ENCODE peak calls at places on chromosomes 7 and 10, in five cellular contexts. One of them, this sample, is unnamed.

GRCh38 chr10:96513686-96514551 is at the start of gene TLL2:
- DNase-seq in lower leg skin: peak; percentile 94
- DNase-seq in heart left ventricle: peak; percentile 89
- DNase-seq in adrenal gland: peak; percentile 91
- DNase-seq in tibial nerve: peak; percentile 63
- DNase-seq in this sample: peak; percentile 86

GRCh38 chr7:17599733-17600685 is 301.6 kb downstream of the AHR start:
- DNase-seq in lower leg skin: no peak
- DNase-seq in heart left ventricle: no peak
- DNase-seq in adrenal gland: no peak
- DNase-seq in tibial nerve: no peak
- DNase-seq in this sample: no peak

GRCh38 chr7:137146552-137146961 is 197.0 kb downstream of the PTN start:
- DNase-seq in lower leg skin: no peak
- DNase-seq in heart left ventricle: no peak
- DNase-seq in adrenal gland: no peak
- DNase-seq in tibial nerve: no peak
- DNase-seq in this sample: no peak

GRCh38 chr10:20059084-20059835 is 243.0 kb downstream of the PLXDC2 start:
- DNase-seq in lower leg skin: no peak
- DNase-seq in heart left ventricle: no peak
- DNase-seq in adrenal gland: peak; percentile 15
- DNase-seq in tibial nerve: no peak
- DNase-seq in this sample: no peak

GRCh38 chr7:76011437-76011836 is 17.0 kb upstream of the TMEM120A start:
- DNase-seq in lower leg skin: no peak
- DNase-seq in heart left ventricle: peak; percentile 64
- DNase-seq in adrenal gland: no peak
- DNase-seq in tibial nerve: no peak
- DNase-seq in this sample: no peak

GRCh38 chr7:65804887-65805286 is 68.0 kb upstream of the VKORC1L1 start:
- DNase-seq in lower leg skin: peak; percentile 25
- DNase-seq in heart left ventricle: no peak
- DNase-seq in adrenal gland: no peak
- DNase-seq in tibial nerve: no peak
- DNase-seq in this sample: no peak

GRCh38 chr7:78863248-78863647 is 590.2 kb downstream of the MAGI2 start:
- DNase-seq in lower leg skin: no peak
- DNase-seq in heart left ventricle: no peak
- DNase-seq in adrenal gland: no peak
- DNase-seq in tibial nerve: no peak
- DNase-seq in this sample: no peak

GRCh38 chr10:71232089-71232998 is 20.0 kb downstream of the UNC5B start:
- DNase-seq in lower leg skin: peak; percentile 92
- DNase-seq in heart left ventricle: peak; percentile 85
- DNase-seq in adrenal gland: peak; percentile 90
- DNase-seq in tibial nerve: no peak
- DNase-seq in this sample: no peak

GRCh38 chr7:15016726-15017125 is 114.2 kb upstream of the DGKB start:
- DNase-seq in lower leg skin: no peak
- DNase-seq in heart left ventricle: no peak
- DNase-seq in adrenal gland: no peak
- DNase-seq in tibial nerve: no peak
- DNase-seq in this sample: no peak

GRCh38 chr10:129517680-129518057 is 50.6 kb downstream of the MGMT start:
- DNase-seq in lower leg skin: peak; percentile 72
- DNase-seq in heart left ventricle: no peak
- DNase-seq in adrenal gland: no peak
- DNase-seq in tibial nerve: no peak
- DNase-seq in this sample: no peak

GRCh38 chr10:124573726-124574455 is 112.3 kb downstream of the LHPP start:
- DNase-seq in lower leg skin: no peak
- DNase-seq in heart left ventricle: no peak
- DNase-seq in adrenal gland: no peak
- DNase-seq in tibial nerve: no peak
- DNase-seq in this sample: no peak

GRCh38 chr7:69742237-69742636 is 144.0 kb downstream of the AUTS2 start:
- DNase-seq in lower leg skin: no peak
- DNase-seq in heart left ventricle: no peak
- DNase-seq in adrenal gland: no peak
- DNase-seq in tibial nerve: no peak
- DNase-seq in this sample: no peak

GRCh38 chr10:16259726-16260125 is 177.1 kb upstream of the PTER start:
- DNase-seq in lower leg skin: no peak
- DNase-seq in heart left ventricle: no peak
- DNase-seq in adrenal gland: no peak
- DNase-seq in tibial nerve: no peak
- DNase-seq in this sample: no peak

GRCh38 chr10:7133270-7133669 is 277.6 kb downstream of the SFMBT2 start:
- DNase-seq in lower leg skin: no peak
- DNase-seq in heart left ventricle: no peak
- DNase-seq in adrenal gland: no peak
- DNase-seq in tibial nerve: no peak
- DNase-seq in this sample: no peak

GRCh38 chr7:50653997-50654425 is 88.8 kb upstream of the DDC start:
- DNase-seq in lower leg skin: peak; percentile 92
- DNase-seq in heart left ventricle: peak; percentile 66
- DNase-seq in adrenal gland: peak; percentile 48
- DNase-seq in tibial nerve: no peak
- DNase-seq in this sample: no peak

GRCh38 chr7:100127866-100128601 is 1.3 kb downstream of the MBLAC1 start:
- DNase-seq in lower leg skin: no peak
- DNase-seq in heart left ventricle: no peak
- DNase-seq in adrenal gland: no peak
- DNase-seq in tibial nerve: no peak
- DNase-seq in this sample: peak; percentile 65

GRCh38 chr7:150357277-150357676 is 11.3 kb upstream of the REPIN1 start:
- DNase-seq in lower leg skin: no peak
- DNase-seq in heart left ventricle: no peak
- DNase-seq in adrenal gland: no peak
- DNase-seq in tibial nerve: no peak
- DNase-seq in this sample: no peak

GRCh38 chr7:65342723-65343629 is 30.7 kb upstream of the ZNF92 start:
- DNase-seq in lower leg skin: no peak
- DNase-seq in heart left ventricle: no peak
- DNase-seq in adrenal gland: no peak
- DNase-seq in tibial nerve: no peak
- DNase-seq in this sample: no peak

GRCh38 chr7:116499168-116500070 is at the start of gene CAV2:
- DNase-seq in lower leg skin: peak; percentile 91
- DNase-seq in heart left ventricle: peak; percentile 87
- DNase-seq in adrenal gland: peak; percentile 54
- DNase-seq in tibial nerve: peak; percentile 26
- DNase-seq in this sample: peak; percentile 59

GRCh38 chr7:134636008-134636449 is 10.6 kb upstream of the BPGM start:
- DNase-seq in lower leg skin: no peak
- DNase-seq in heart left ventricle: no peak
- DNase-seq in adrenal gland: no peak
- DNase-seq in tibial nerve: no peak
- DNase-seq in this sample: peak; percentile 62

GRCh38 chr10:62960416-62960815 is 144.2 kb upstream of the EGR2 start:
- DNase-seq in lower leg skin: no peak
- DNase-seq in heart left ventricle: no peak
- DNase-seq in adrenal gland: no peak
- DNase-seq in tibial nerve: no peak
- DNase-seq in this sample: no peak

GRCh38 chr7:136618788-136619187 is 249.7 kb upstream of the CHRM2 start:
- DNase-seq in lower leg skin: no peak
- DNase-seq in heart left ventricle: no peak
- DNase-seq in adrenal gland: no peak
- DNase-seq in tibial nerve: no peak
- DNase-seq in this sample: no peak

GRCh38 chr10:117166420-117167345 is 28.6 kb upstream of the VAX1 start:
- DNase-seq in lower leg skin: no peak
- DNase-seq in heart left ventricle: no peak
- DNase-seq in adrenal gland: no peak
- DNase-seq in tibial nerve: no peak
- DNase-seq in this sample: no peak

GRCh38 chr7:157760004-157760730 is 423.4 kb downstream of the DNAJB6 start:
- DNase-seq in lower leg skin: no peak
- DNase-seq in heart left ventricle: no peak
- DNase-seq in adrenal gland: no peak
- DNase-seq in tibial nerve: no peak
- DNase-seq in this sample: no peak

GRCh38 chr7:140517546-140518369 is 38.5 kb upstream of the MKRN1 start:
- DNase-seq in lower leg skin: peak; percentile 97
- DNase-seq in heart left ventricle: peak; percentile 86
- DNase-seq in adrenal gland: peak; percentile 93
- DNase-seq in tibial nerve: peak; percentile 89
- DNase-seq in this sample: peak; percentile 78

GRCh38 chr7:28808786-28809533 is 149.2 kb downstream of the TRIL start:
- DNase-seq in lower leg skin: peak; percentile 87
- DNase-seq in heart left ventricle: no peak
- DNase-seq in adrenal gland: peak; percentile 26
- DNase-seq in tibial nerve: peak; percentile 22
- DNase-seq in this sample: no peak

GRCh38 chr10:47092822-47093221 is 181.6 kb downstream of the PTPN20 start:
- DNase-seq in lower leg skin: peak; percentile 76
- DNase-seq in heart left ventricle: no peak
- DNase-seq in adrenal gland: no peak
- DNase-seq in tibial nerve: no peak
- DNase-seq in this sample: no peak

GRCh38 chr7:48253020-48253419 is 81.8 kb downstream of the ABCA13 start:
- DNase-seq in lower leg skin: no peak
- DNase-seq in heart left ventricle: no peak
- DNase-seq in adrenal gland: no peak
- DNase-seq in tibial nerve: no peak
- DNase-seq in this sample: no peak

GRCh38 chr10:119525116-119525515 is 17.4 kb downstream of the RGS10 start:
- DNase-seq in lower leg skin: no peak
- DNase-seq in heart left ventricle: no peak
- DNase-seq in adrenal gland: no peak
- DNase-seq in tibial nerve: no peak
- DNase-seq in this sample: no peak

DNA sequence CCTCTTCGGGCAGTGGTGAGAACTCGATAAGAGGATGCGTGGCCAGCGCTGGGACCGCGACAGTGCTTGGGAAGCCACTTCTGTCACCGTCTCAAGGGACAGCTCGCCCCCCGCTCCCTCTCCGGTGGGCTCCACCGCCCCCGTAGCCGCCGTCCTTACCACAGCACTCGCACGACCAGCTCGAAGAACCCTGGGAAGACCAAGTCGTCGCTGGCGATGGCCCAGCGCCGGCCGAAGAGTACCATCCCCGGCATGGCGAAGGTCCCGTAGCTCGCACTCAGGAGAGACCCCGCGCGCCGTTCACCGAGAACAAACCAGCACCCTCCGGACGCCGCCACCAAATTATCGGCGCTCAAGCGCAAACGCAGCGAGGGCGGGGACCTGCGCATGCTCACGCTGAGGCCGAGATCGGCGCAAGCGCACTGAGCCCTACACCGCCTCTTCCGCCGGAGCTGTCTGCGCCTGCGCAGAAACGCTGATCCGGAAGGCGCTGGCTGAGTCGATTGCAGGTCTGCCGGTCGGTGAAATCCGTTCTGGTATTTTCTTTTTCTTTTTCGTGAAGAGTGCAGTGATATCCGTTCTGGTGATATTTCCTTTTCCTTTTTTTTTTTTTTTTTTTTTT is at the start of gene DAGLB:
- DNase-seq in lower leg skin: peak; percentile 99
- DNase-seq in heart left ventricle: peak; percentile 94
- DNase-seq in adrenal gland: peak; percentile 93
- DNase-seq in tibial nerve: peak; percentile 83
- DNase-seq in this sample: peak; percentile 96
- TF ChIP-seq POLR2A in lower leg skin: no peak
- TF ChIP-seq POLR2A in heart left ventricle: peak; percentile 92
- TF ChIP-seq POLR2A in adrenal gland: peak; percentile 72
- TF ChIP-seq POLR2A in tibial nerve: peak; percentile 78
- TF ChIP-seq POLR2A in this sample: peak; percentile 87

GRCh38 chr10:3103646-3104045 is 36.3 kb downstream of the PFKP start:
- DNase-seq in lower leg skin: no peak
- DNase-seq in heart left ventricle: no peak
- DNase-seq in adrenal gland: no peak
- DNase-seq in tibial nerve: no peak
- DNase-seq in this sample: no peak

GRCh38 chr10:3100856-3101640 is 33.7 kb downstream of the PFKP start:
- DNase-seq in lower leg skin: no peak
- DNase-seq in heart left ventricle: no peak
- DNase-seq in adrenal gland: no peak
- DNase-seq in tibial nerve: no peak
- DNase-seq in this sample: no peak

GRCh38 chr10:3104251-3104918 is 37.0 kb downstream of the PFKP start:
- DNase-seq in lower leg skin: no peak
- DNase-seq in heart left ventricle: peak; percentile 62
- DNase-seq in adrenal gland: no peak
- DNase-seq in tibial nerve: no peak
- DNase-seq in this sample: no peak

GRCh38 chr10:3105166-3105565 is 37.8 kb downstream of the PFKP start:
- DNase-seq in lower leg skin: no peak
- DNase-seq in heart left ventricle: no peak
- DNase-seq in adrenal gland: no peak
- DNase-seq in tibial nerve: no peak
- DNase-seq in this sample: no peak

GRCh38 chr10:3102721-3103410 is 35.5 kb downstream of the PFKP start:
- DNase-seq in lower leg skin: no peak
- DNase-seq in heart left ventricle: no peak
- DNase-seq in adrenal gland: peak; percentile 54
- DNase-seq in tibial nerve: no peak
- DNase-seq in this sample: no peak
- TF ChIP-seq POLR2A in lower leg skin: no peak
- TF ChIP-seq POLR2A in heart left ventricle: no peak
- TF ChIP-seq POLR2A in adrenal gland: no peak
- TF ChIP-seq POLR2A in tibial nerve: no peak
- TF ChIP-seq POLR2A in this sample: no peak

DNA sequence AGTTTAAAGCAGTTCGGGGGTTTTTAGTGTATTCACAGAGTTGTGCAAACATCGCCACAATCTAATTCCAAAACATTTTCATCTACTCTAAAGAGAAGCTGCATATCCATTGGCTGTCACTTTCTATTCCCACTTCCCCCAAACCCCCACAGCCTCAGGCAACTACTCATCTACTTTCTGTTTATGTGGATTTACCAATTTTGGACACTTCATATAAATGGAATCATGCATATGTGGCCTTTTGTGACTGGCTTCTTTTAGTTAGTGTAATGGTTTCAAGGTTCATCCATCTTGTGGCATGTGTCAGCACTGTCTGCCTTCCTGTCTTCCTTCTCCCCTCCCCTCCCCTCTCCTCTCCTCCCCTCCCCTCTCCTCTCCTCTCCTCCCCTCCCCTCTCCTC is 78.5 kb upstream of the FZD1 start:
- DNase-seq in lower leg skin: no peak
- DNase-seq in heart left ventricle: no peak
- DNase-seq in adrenal gland: no peak
- DNase-seq in tibial nerve: no peak
- DNase-seq in this sample: no peak
- TF ChIP-seq POLR2A in lower leg skin: no peak
- TF ChIP-seq POLR2A in heart left ventricle: no peak
- TF ChIP-seq POLR2A in adrenal gland: no peak
- TF ChIP-seq POLR2A in tibial nerve: no peak
- TF ChIP-seq POLR2A in this sample: no peak

DNA sequence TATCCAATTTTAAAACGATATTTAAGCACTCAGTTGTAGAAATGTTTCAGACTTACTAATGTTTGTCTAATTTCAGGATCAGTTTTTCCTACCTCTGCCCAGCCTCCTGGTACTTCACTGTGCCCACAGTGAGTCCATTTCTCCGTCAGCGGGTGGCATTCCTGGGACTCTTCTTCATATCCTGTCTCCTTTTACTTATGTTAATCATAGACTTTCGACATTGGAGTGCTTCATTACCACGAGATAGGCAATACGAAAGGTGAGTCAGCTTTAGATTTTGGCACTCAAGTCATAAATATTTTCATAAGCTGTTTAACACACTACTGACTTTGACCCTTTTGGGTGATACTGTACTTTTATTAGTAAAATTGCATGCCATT is 2.1 kb downstream of the ENTPD7 start:
- DNase-seq in lower leg skin: no peak
- DNase-seq in heart left ventricle: no peak
- DNase-seq in adrenal gland: peak; percentile 56
- DNase-seq in tibial nerve: no peak
- DNase-seq in this sample: peak; percentile 56
- TF ChIP-seq POLR2A in lower leg skin: no peak
- TF ChIP-seq POLR2A in heart left ventricle: no peak
- TF ChIP-seq POLR2A in adrenal gland: no peak
- TF ChIP-seq POLR2A in tibial nerve: no peak
- TF ChIP-seq POLR2A in this sample: no peak